ENCODE peak calls at places on chromosomes 6 and 20, in six cellular contexts. One of them, this sample, is unnamed. For H3K27me3 and H3K9me3, the result is how much of the 10 kb centered on the place peaks cover.

GRCh38 chr6:39137235-39137634 is 22.2 kb upstream of the SAYSD1 start:
- DNase-seq in CD8-positive, alpha-beta T cell: no peak
- DNase-seq in thoracic aorta: no peak
- DNase-seq in AG04450: peak
- DNase-seq in lower lobe of right lung: no peak
- DNase-seq in CD4-positive, alpha-beta T cell: peak
- DNase-seq in this sample: no peak

GRCh38 chr6:142819603-142820335 is 125.2 kb downstream of the HIVEP2 start:
- DNase-seq in CD8-positive, alpha-beta T cell: peak
- DNase-seq in thoracic aorta: no peak
- DNase-seq in AG04450: no peak
- DNase-seq in lower lobe of right lung: no peak
- DNase-seq in CD4-positive, alpha-beta T cell: peak
- DNase-seq in this sample: no peak

GRCh38 chr6:109241199-109241598 is 141.1 kb downstream of the CD164 start:
- DNase-seq in CD8-positive, alpha-beta T cell: no peak
- DNase-seq in thoracic aorta: no peak
- DNase-seq in AG04450: no peak
- DNase-seq in lower lobe of right lung: no peak
- DNase-seq in CD4-positive, alpha-beta T cell: no peak
- DNase-seq in this sample: no peak

GRCh38 chr6:121691126-121691540 is 255.7 kb downstream of the GJA1 start:
- DNase-seq in CD8-positive, alpha-beta T cell: no peak
- DNase-seq in thoracic aorta: no peak
- DNase-seq in AG04450: no peak
- DNase-seq in lower lobe of right lung: no peak
- DNase-seq in CD4-positive, alpha-beta T cell: no peak
- DNase-seq in this sample: no peak

GRCh38 chr6:8014947-8015346 is 49.2 kb downstream of the BLOC1S5 start:
- DNase-seq in CD8-positive, alpha-beta T cell: no peak
- DNase-seq in thoracic aorta: no peak
- DNase-seq in AG04450: no peak
- DNase-seq in lower lobe of right lung: no peak
- DNase-seq in CD4-positive, alpha-beta T cell: no peak
- DNase-seq in this sample: no peak

GRCh38 chr6:89412071-89413005 is at the start of gene RRAGD:
- DNase-seq in CD8-positive, alpha-beta T cell: peak
- DNase-seq in thoracic aorta: peak
- DNase-seq in AG04450: no peak
- DNase-seq in lower lobe of right lung: peak
- DNase-seq in CD4-positive, alpha-beta T cell: peak
- DNase-seq in this sample: peak

GRCh38 chr6:44004136-44004535 is 123.1 kb downstream of the MRPL14 start:
- DNase-seq in CD8-positive, alpha-beta T cell: no peak
- DNase-seq in thoracic aorta: no peak
- DNase-seq in AG04450: no peak
- DNase-seq in lower lobe of right lung: no peak
- DNase-seq in CD4-positive, alpha-beta T cell: no peak
- DNase-seq in this sample: no peak

GRCh38 chr6:3868544-3868943 is 19.4 kb downstream of the FAM50B start:
- DNase-seq in CD8-positive, alpha-beta T cell: no peak
- DNase-seq in thoracic aorta: no peak
- DNase-seq in AG04450: no peak
- DNase-seq in lower lobe of right lung: no peak
- DNase-seq in CD4-positive, alpha-beta T cell: no peak
- DNase-seq in this sample: no peak

GRCh38 chr6:38508894-38509293 is 130.8 kb downstream of the BTBD9 start:
- DNase-seq in CD8-positive, alpha-beta T cell: no peak
- DNase-seq in thoracic aorta: no peak
- DNase-seq in AG04450: peak
- DNase-seq in lower lobe of right lung: no peak
- DNase-seq in CD4-positive, alpha-beta T cell: no peak
- DNase-seq in this sample: no peak

GRCh38 chr6:160455484-160456213 is 107.5 kb downstream of the SLC22A3 start:
- DNase-seq in CD8-positive, alpha-beta T cell: peak
- DNase-seq in thoracic aorta: no peak
- DNase-seq in AG04450: peak
- DNase-seq in lower lobe of right lung: peak
- DNase-seq in CD4-positive, alpha-beta T cell: peak
- DNase-seq in this sample: peak

GRCh38 chr20:33539129-33539528 is 49.2 kb downstream of the CBFA2T2 start:
- DNase-seq in CD8-positive, alpha-beta T cell: no peak
- DNase-seq in thoracic aorta: no peak
- DNase-seq in AG04450: peak
- DNase-seq in lower lobe of right lung: no peak
- DNase-seq in CD4-positive, alpha-beta T cell: no peak
- DNase-seq in this sample: no peak

GRCh38 chr20:58129736-58130135 is 98.7 kb downstream of the ANKRD60 start:
- DNase-seq in CD8-positive, alpha-beta T cell: no peak
- DNase-seq in thoracic aorta: no peak
- DNase-seq in AG04450: no peak
- DNase-seq in lower lobe of right lung: no peak
- DNase-seq in CD4-positive, alpha-beta T cell: no peak
- DNase-seq in this sample: no peak

GRCh38 chr6:81761197-81761596 is 8.7 kb upstream of the TENT5A start:
- DNase-seq in CD8-positive, alpha-beta T cell: no peak
- DNase-seq in thoracic aorta: no peak
- DNase-seq in AG04450: no peak
- DNase-seq in lower lobe of right lung: no peak
- DNase-seq in CD4-positive, alpha-beta T cell: no peak
- DNase-seq in this sample: no peak

GRCh38 chr20:55977723-55978481 is 27.4 kb downstream of the CBLN4 start:
- DNase-seq in CD8-positive, alpha-beta T cell: no peak
- DNase-seq in thoracic aorta: no peak
- DNase-seq in AG04450: no peak
- DNase-seq in lower lobe of right lung: peak
- DNase-seq in CD4-positive, alpha-beta T cell: no peak
- DNase-seq in this sample: peak

GRCh38 chr6:66926060-66926459 is 1219.0 kb upstream of the EYS start:
- DNase-seq in CD8-positive, alpha-beta T cell: no peak
- DNase-seq in thoracic aorta: no peak
- DNase-seq in AG04450: no peak
- DNase-seq in lower lobe of right lung: no peak
- DNase-seq in CD4-positive, alpha-beta T cell: no peak
- DNase-seq in this sample: no peak

GRCh38 chr6:159978291-159979135 is 9.6 kb downstream of the IGF2R start:
- DNase-seq in CD8-positive, alpha-beta T cell: peak
- DNase-seq in thoracic aorta: no peak
- DNase-seq in AG04450: no peak
- DNase-seq in lower lobe of right lung: no peak
- DNase-seq in CD4-positive, alpha-beta T cell: no peak
- DNase-seq in this sample: no peak

GRCh38 chr6:71721642-71722041 is 164.7 kb upstream of the RIMS1 start:
- DNase-seq in CD8-positive, alpha-beta T cell: no peak
- DNase-seq in thoracic aorta: peak
- DNase-seq in AG04450: no peak
- DNase-seq in lower lobe of right lung: no peak
- DNase-seq in CD4-positive, alpha-beta T cell: no peak
- DNase-seq in this sample: no peak

GRCh38 chr6:37145443-37145842 is 24.5 kb upstream of the PIM1 start:
- DNase-seq in CD8-positive, alpha-beta T cell: no peak
- DNase-seq in thoracic aorta: no peak
- DNase-seq in AG04450: no peak
- DNase-seq in lower lobe of right lung: no peak
- DNase-seq in CD4-positive, alpha-beta T cell: no peak
- DNase-seq in this sample: no peak

GRCh38 chr6:139981810-139982550 is 607.5 kb upstream of the CITED2 start:
- DNase-seq in CD8-positive, alpha-beta T cell: no peak
- DNase-seq in thoracic aorta: no peak
- DNase-seq in AG04450: no peak
- DNase-seq in lower lobe of right lung: no peak
- DNase-seq in CD4-positive, alpha-beta T cell: no peak
- DNase-seq in this sample: no peak

GRCh38 chr6:42520786-42521607 is 42.8 kb upstream of the UBR2 start:
- DNase-seq in CD8-positive, alpha-beta T cell: no peak
- DNase-seq in thoracic aorta: no peak
- DNase-seq in AG04450: no peak
- DNase-seq in lower lobe of right lung: no peak
- DNase-seq in CD4-positive, alpha-beta T cell: no peak
- DNase-seq in this sample: no peak

GRCh38 chr6:12034831-12035230 is 22.7 kb downstream of the HIVEP1 start:
- DNase-seq in CD8-positive, alpha-beta T cell: no peak
- DNase-seq in thoracic aorta: no peak
- DNase-seq in AG04450: no peak
- DNase-seq in lower lobe of right lung: no peak
- DNase-seq in CD4-positive, alpha-beta T cell: no peak
- DNase-seq in this sample: no peak

GRCh38 chr20:64082126-64082638 is 2.0 kb downstream of the LKAAEAR1 start:
- DNase-seq in CD8-positive, alpha-beta T cell: no peak
- DNase-seq in thoracic aorta: no peak
- DNase-seq in AG04450: no peak
- DNase-seq in lower lobe of right lung: no peak
- DNase-seq in CD4-positive, alpha-beta T cell: no peak
- DNase-seq in this sample: no peak

GRCh38 chr6:29946787-29947186 is 4.5 kb downstream of the HLA-A start:
- DNase-seq in CD8-positive, alpha-beta T cell: no peak
- DNase-seq in thoracic aorta: no peak
- DNase-seq in AG04450: no peak
- DNase-seq in lower lobe of right lung: no peak
- DNase-seq in CD4-positive, alpha-beta T cell: no peak
- DNase-seq in this sample: no peak

DNA sequence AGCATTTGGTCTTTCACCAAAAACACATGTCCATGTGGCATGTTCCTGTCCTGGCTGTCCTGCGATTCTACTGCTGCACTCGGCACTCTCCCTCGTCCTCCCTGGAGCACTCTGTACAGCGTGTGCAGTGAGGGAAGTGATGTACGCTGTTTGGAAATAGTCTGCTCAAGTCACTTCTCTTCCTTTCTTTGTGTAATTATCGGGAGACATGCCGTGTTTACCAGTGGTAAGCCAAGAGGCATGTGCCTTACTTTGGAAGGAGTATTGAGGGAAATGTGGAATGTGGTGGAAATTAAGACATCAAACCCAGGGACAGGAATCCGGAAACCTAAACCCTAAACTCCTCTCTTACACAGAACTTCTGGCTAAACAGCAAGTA is 268.5 kb upstream of the FOXQ1 start:
- DNase-seq in CD8-positive, alpha-beta T cell: no peak
- DNase-seq in thoracic aorta: no peak
- DNase-seq in AG04450: no peak
- DNase-seq in lower lobe of right lung: no peak
- DNase-seq in CD4-positive, alpha-beta T cell: no peak
- DNase-seq in this sample: no peak
- H3K27me3 ChIP-seq in CD8-positive, alpha-beta T cell: under half
- H3K27me3 ChIP-seq in thoracic aorta: under half
- H3K27me3 ChIP-seq in AG04450: under half
- H3K27me3 ChIP-seq in lower lobe of right lung: under half
- H3K27me3 ChIP-seq in CD4-positive, alpha-beta T cell: under half
- H3K27me3 ChIP-seq in this sample: under half

GRCh38 chr6:133953634-133954415 is 801 bp downstream of the TBPL1 start:
- DNase-seq in CD8-positive, alpha-beta T cell: peak
- DNase-seq in thoracic aorta: no peak
- DNase-seq in AG04450: no peak
- DNase-seq in lower lobe of right lung: no peak
- DNase-seq in CD4-positive, alpha-beta T cell: no peak
- DNase-seq in this sample: no peak

GRCh38 chr6:133951227-133951626 is 1.8 kb upstream of the TBPL1 start:
- DNase-seq in CD8-positive, alpha-beta T cell: no peak
- DNase-seq in thoracic aorta: no peak
- DNase-seq in AG04450: no peak
- DNase-seq in lower lobe of right lung: no peak
- DNase-seq in CD4-positive, alpha-beta T cell: no peak
- DNase-seq in this sample: no peak

GRCh38 chr6:133951881-133952814 is 876 bp upstream of the TBPL1 start:
- DNase-seq in CD8-positive, alpha-beta T cell: peak
- DNase-seq in thoracic aorta: peak
- DNase-seq in AG04450: peak
- DNase-seq in lower lobe of right lung: peak
- DNase-seq in CD4-positive, alpha-beta T cell: no peak
- DNase-seq in this sample: peak

GRCh38 chr6:133955136-133955576 is 2.1 kb downstream of the TBPL1 start:
- DNase-seq in CD8-positive, alpha-beta T cell: no peak
- DNase-seq in thoracic aorta: no peak
- DNase-seq in AG04450: no peak
- DNase-seq in lower lobe of right lung: no peak
- DNase-seq in CD4-positive, alpha-beta T cell: no peak
- DNase-seq in this sample: no peak

GRCh38 chr6:133952815-133953633 is at the start of gene TBPL1:
- DNase-seq in CD8-positive, alpha-beta T cell: peak
- DNase-seq in thoracic aorta: peak
- DNase-seq in AG04450: peak
- DNase-seq in lower lobe of right lung: peak
- DNase-seq in CD4-positive, alpha-beta T cell: peak
- DNase-seq in this sample: peak
- TF ChIP-seq CTCF in CD8-positive, alpha-beta T cell: no peak
- TF ChIP-seq CTCF in thoracic aorta: no peak
- TF ChIP-seq CTCF in AG04450: no peak
- TF ChIP-seq CTCF in lower lobe of right lung: peak
- TF ChIP-seq CTCF in CD4-positive, alpha-beta T cell: no peak
- TF ChIP-seq CTCF in this sample: no peak

GRCh38 chr6:364609-365540 is 26.7 kb upstream of the IRF4 start:
- DNase-seq in CD8-positive, alpha-beta T cell: no peak
- DNase-seq in thoracic aorta: no peak
- DNase-seq in AG04450: no peak
- DNase-seq in lower lobe of right lung: no peak
- DNase-seq in CD4-positive, alpha-beta T cell: no peak
- DNase-seq in this sample: no peak

GRCh38 chr6:363291-363690 is 28.3 kb upstream of the IRF4 start:
- DNase-seq in CD8-positive, alpha-beta T cell: no peak
- DNase-seq in thoracic aorta: no peak
- DNase-seq in AG04450: no peak
- DNase-seq in lower lobe of right lung: no peak
- DNase-seq in CD4-positive, alpha-beta T cell: no peak
- DNase-seq in this sample: no peak

GRCh38 chr6:362231-362923 is 29.2 kb upstream of the IRF4 start:
- DNase-seq in CD8-positive, alpha-beta T cell: no peak
- DNase-seq in thoracic aorta: no peak
- DNase-seq in AG04450: no peak
- DNase-seq in lower lobe of right lung: no peak
- DNase-seq in CD4-positive, alpha-beta T cell: no peak
- DNase-seq in this sample: no peak

GRCh38 chr6:362924-363249 is 28.7 kb upstream of the IRF4 start:
- DNase-seq in CD8-positive, alpha-beta T cell: no peak
- DNase-seq in thoracic aorta: no peak
- DNase-seq in AG04450: no peak
- DNase-seq in lower lobe of right lung: no peak
- DNase-seq in CD4-positive, alpha-beta T cell: no peak
- DNase-seq in this sample: no peak

DNA sequence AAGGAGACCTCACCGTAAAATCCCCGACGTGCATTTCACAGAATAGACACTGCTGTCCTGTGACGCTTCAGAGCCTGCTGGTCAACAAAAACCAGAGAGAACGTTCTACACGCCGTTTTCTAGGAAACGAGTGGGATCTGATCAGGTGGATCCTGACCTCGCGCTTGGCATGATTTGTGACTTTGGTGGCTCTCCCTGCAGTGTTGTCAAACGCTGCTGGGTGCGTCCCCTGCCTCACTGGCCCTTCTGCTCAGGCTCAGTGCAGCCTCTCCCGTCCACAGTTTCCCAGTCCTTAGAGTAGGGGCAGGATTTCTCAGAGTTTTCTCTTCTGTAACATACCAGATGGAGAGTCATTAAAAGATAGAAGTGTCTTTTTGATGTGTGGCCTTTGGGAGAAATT is 27.6 kb upstream of the IRF4 start:
- DNase-seq in CD8-positive, alpha-beta T cell: no peak
- DNase-seq in thoracic aorta: no peak
- DNase-seq in AG04450: no peak
- DNase-seq in lower lobe of right lung: no peak
- DNase-seq in CD4-positive, alpha-beta T cell: no peak
- DNase-seq in this sample: no peak
- H3K9me3 ChIP-seq in CD8-positive, alpha-beta T cell: under half
- H3K9me3 ChIP-seq in thoracic aorta: under half
- H3K9me3 ChIP-seq in AG04450: half or more
- H3K9me3 ChIP-seq in lower lobe of right lung: under half
- H3K9me3 ChIP-seq in CD4-positive, alpha-beta T cell: under half
- H3K9me3 ChIP-seq in this sample: under half

GRCh38 chr20:9572690-9573089 is 58.3 kb downstream of the LAMP5 start:
- DNase-seq in CD8-positive, alpha-beta T cell: no peak
- DNase-seq in thoracic aorta: no peak
- DNase-seq in AG04450: no peak
- DNase-seq in lower lobe of right lung: no peak
- DNase-seq in CD4-positive, alpha-beta T cell: no peak
- DNase-seq in this sample: no peak
- H3K27me3 ChIP-seq in CD8-positive, alpha-beta T cell: under half
- H3K27me3 ChIP-seq in thoracic aorta: under half
- H3K27me3 ChIP-seq in AG04450: under half
- H3K27me3 ChIP-seq in lower lobe of right lung: under half
- H3K27me3 ChIP-seq in CD4-positive, alpha-beta T cell: under half
- H3K27me3 ChIP-seq in this sample: under half